ENCODE peak calls at places on chromosomes 13 and 19, in five cellular contexts. One of them, this sample, is unnamed.

GRCh38 chr19:45153339-45154063 is 7.3 kb downstream of the NKPD1 start:
- DNase-seq in tibial nerve: no peak
- DNase-seq in dermis blood vessel endothelial cell: peak
- DNase-seq in fibroblast of mammary gland: peak
- DNase-seq in HFF-Myc: no peak
- DNase-seq in this sample: no peak

GRCh38 chr13:21546372-21546771 is 57.6 kb downstream of the MICU2 start:
- DNase-seq in tibial nerve: no peak
- DNase-seq in dermis blood vessel endothelial cell: no peak
- DNase-seq in fibroblast of mammary gland: peak
- DNase-seq in HFF-Myc: no peak
- DNase-seq in this sample: no peak

GRCh38 chr19:41537789-41538188 is 38.2 kb upstream of the CEACAM21 start:
- DNase-seq in tibial nerve: no peak
- DNase-seq in dermis blood vessel endothelial cell: peak
- DNase-seq in fibroblast of mammary gland: peak
- DNase-seq in HFF-Myc: no peak
- DNase-seq in this sample: no peak

GRCh38 chr19:628168-628567 is 5.2 kb downstream of the POLRMT start:
- DNase-seq in tibial nerve: no peak
- DNase-seq in dermis blood vessel endothelial cell: no peak
- DNase-seq in fibroblast of mammary gland: no peak
- DNase-seq in HFF-Myc: no peak
- DNase-seq in this sample: no peak

GRCh38 chr13:97005631-97006262 is 11.5 kb upstream of the OXGR1 start:
- DNase-seq in tibial nerve: no peak
- DNase-seq in dermis blood vessel endothelial cell: no peak
- DNase-seq in fibroblast of mammary gland: peak
- DNase-seq in HFF-Myc: no peak
- DNase-seq in this sample: no peak

GRCh38 chr13:101829484-101829883 is 377.0 kb downstream of the ITGBL1 start:
- DNase-seq in tibial nerve: no peak
- DNase-seq in dermis blood vessel endothelial cell: no peak
- DNase-seq in fibroblast of mammary gland: peak
- DNase-seq in HFF-Myc: no peak
- DNase-seq in this sample: no peak

GRCh38 chr19:14073232-14073924 is 792 bp downstream of the MISP3 start:
- DNase-seq in tibial nerve: no peak
- DNase-seq in dermis blood vessel endothelial cell: peak
- DNase-seq in fibroblast of mammary gland: peak
- DNase-seq in HFF-Myc: no peak
- DNase-seq in this sample: peak

GRCh38 chr13:21583496-21583895 is 20.5 kb downstream of the MICU2 start:
- DNase-seq in tibial nerve: no peak
- DNase-seq in dermis blood vessel endothelial cell: peak
- DNase-seq in fibroblast of mammary gland: no peak
- DNase-seq in HFF-Myc: peak
- DNase-seq in this sample: no peak

GRCh38 chr13:51848674-51849073 is 3.7 kb upstream of the TMEM272 start:
- DNase-seq in tibial nerve: no peak
- DNase-seq in dermis blood vessel endothelial cell: peak
- DNase-seq in fibroblast of mammary gland: peak
- DNase-seq in HFF-Myc: no peak
- DNase-seq in this sample: no peak

GRCh38 chr19:18743281-18743825 is 47.8 kb downstream of the COMP start:
- DNase-seq in tibial nerve: no peak
- DNase-seq in dermis blood vessel endothelial cell: no peak
- DNase-seq in fibroblast of mammary gland: no peak
- DNase-seq in HFF-Myc: no peak
- DNase-seq in this sample: no peak

GRCh38 chr19:14031719-14032480 is at the start of gene IL27RA:
- DNase-seq in tibial nerve: peak
- DNase-seq in dermis blood vessel endothelial cell: peak
- DNase-seq in fibroblast of mammary gland: peak
- DNase-seq in HFF-Myc: no peak
- DNase-seq in this sample: peak

GRCh38 chr13:57630661-57631606 is 610 bp upstream of the PCDH17 start:
- DNase-seq in tibial nerve: no peak
- DNase-seq in dermis blood vessel endothelial cell: peak
- DNase-seq in fibroblast of mammary gland: peak
- DNase-seq in HFF-Myc: no peak
- DNase-seq in this sample: no peak

GRCh38 chr13:23570099-23570926 is at the start of gene TNFRSF19:
- DNase-seq in tibial nerve: peak
- DNase-seq in dermis blood vessel endothelial cell: no peak
- DNase-seq in fibroblast of mammary gland: peak
- DNase-seq in HFF-Myc: peak
- DNase-seq in this sample: no peak

GRCh38 chr19:49125025-49125731 is 5.8 kb downstream of the PPFIA3 start:
- DNase-seq in tibial nerve: no peak
- DNase-seq in dermis blood vessel endothelial cell: no peak
- DNase-seq in fibroblast of mammary gland: no peak
- DNase-seq in HFF-Myc: no peak
- DNase-seq in this sample: no peak

GRCh38 chr13:71864981-71865857 is 1.8 kb downstream of the DACH1 start:
- DNase-seq in tibial nerve: no peak
- DNase-seq in dermis blood vessel endothelial cell: peak
- DNase-seq in fibroblast of mammary gland: no peak
- DNase-seq in HFF-Myc: no peak
- DNase-seq in this sample: no peak

GRCh38 chr19:34260771-34261173 is 6.4 kb downstream of the GARRE1 start:
- DNase-seq in tibial nerve: no peak
- DNase-seq in dermis blood vessel endothelial cell: no peak
- DNase-seq in fibroblast of mammary gland: no peak
- DNase-seq in HFF-Myc: no peak
- DNase-seq in this sample: no peak

GRCh38 chr19:14167594-14168138 is 31.3 kb upstream of the ASF1B start:
- DNase-seq in tibial nerve: no peak
- DNase-seq in dermis blood vessel endothelial cell: peak
- DNase-seq in fibroblast of mammary gland: no peak
- DNase-seq in HFF-Myc: no peak
- DNase-seq in this sample: no peak

GRCh38 chr13:100872761-100873160 is 198.2 kb upstream of the TMTC4 start:
- DNase-seq in tibial nerve: no peak
- DNase-seq in dermis blood vessel endothelial cell: no peak
- DNase-seq in fibroblast of mammary gland: peak
- DNase-seq in HFF-Myc: no peak
- DNase-seq in this sample: no peak

GRCh38 chr19:2016041-2016807 is 710 bp upstream of the BTBD2 start:
- DNase-seq in tibial nerve: peak
- DNase-seq in dermis blood vessel endothelial cell: peak
- DNase-seq in fibroblast of mammary gland: peak
- DNase-seq in HFF-Myc: no peak
- DNase-seq in this sample: peak

GRCh38 chr19:48398329-48399235 is 5.1 kb downstream of the GRIN2D start:
- DNase-seq in tibial nerve: peak
- DNase-seq in dermis blood vessel endothelial cell: peak
- DNase-seq in fibroblast of mammary gland: peak
- DNase-seq in HFF-Myc: no peak
- DNase-seq in this sample: peak

This sample was measured in breast epithelium.